ENCODE peak calls at places on chromosome 20, in four cellular contexts. I is fibroblast of pulmonary artery; E is AG20443; O is activated naive CD8-positive, alpha-beta T cell treated with anti-CD3 and anti-CD28 coated beads, Interleukin-2, amount 50 U/mL, for 24 hours. J is an unnamed sample.

GRCh38 chr20:25466846-25467245 is 59.4 kb downstream of the GINS1 start:
- DNase-seq in I (no peak), E (no peak), O (no peak), J (no peak)

GRCh38 chr20:5766085-5766764 is 16.0 kb downstream of the SHLD1 start:
- DNase-seq in I (no peak), E (no peak), O (no peak), J (no peak)

GRCh38 chr20:4100679-4101078 is 85.3 kb upstream of the RNF24 start:
- DNase-seq in I (no peak), E (no peak), O (no peak), J (no peak)

GRCh38 chr20:51938557-51939324 is 136.4 kb upstream of the SALL4 start:
- DNase-seq in I (no peak), E (no peak), O (no peak), J (no peak)

GRCh38 chr20:25533920-25534700 is 51.2 kb downstream of the NINL start:
- DNase-seq in I (no peak), E (no peak), O (no peak), J (no peak)

GRCh38 chr20:11389188-11389587 is 528.5 kb upstream of the BTBD3 start:
- DNase-seq in I (no peak), E (no peak), O (no peak), J (no peak)

GRCh38 chr20:38918172-38918571 is 8.0 kb upstream of the FAM83D start:
- DNase-seq in I (no peak), E (no peak), O (no peak), J (no peak)

GRCh38 chr20:3846378-3846739 is 275 bp upstream of the MAVS start:
- DNase-seq in I (no peak), E (no peak), O (no peak), J (no peak)

GRCh38 chr20:46004813-46005505 is 3.7 kb upstream of the MMP9 start:
- DNase-seq in I (no peak), E (no peak), O (no peak), J (no peak)

GRCh38 chr20:23011008-23011721 is 23.9 kb upstream of the SSTR4 start:
- DNase-seq in I (no peak), E (no peak), O (no peak), J (no peak)